ENCODE peak calls at places on chromosome 11, in eight cellular contexts. U, L, V, N, T, Z, R and M are unnamed samples.

GRCh38 chr11:59510917-59511589 is at the start of gene OR4D9:
- DNase-seq in L (no peak), T (no peak), U (peak; percentile 4), N (no peak), Z (no peak), V (peak; percentile 71), R (peak; percentile 80), M (no peak)

GRCh38 chr11:117961896-117962295 is 24.3 kb upstream of the IL10RA start:
- DNase-seq in N (no peak), L (no peak), R (no peak), Z (no peak), V (no peak), T (no peak), U (no peak), M (no peak)

GRCh38 chr11:3123316-3123715 is 41.8 kb downstream of the OSBPL5 start:
- DNase-seq in T (no peak), Z (no peak), N (no peak), U (no peak), R (no peak), V (peak; percentile 43), L (no peak), M (no peak)

GRCh38 chr11:108929241-108929640 is 264.4 kb downstream of the DDX10 start:
- DNase-seq in T (no peak), R (no peak), Z (no peak), N (peak; percentile 80), L (no peak), U (peak; percentile 97), V (peak; percentile 89), M (no peak)

GRCh38 chr11:71207563-71207962 is 44.8 kb downstream of the SHANK2 start:
- DNase-seq in V (no peak), T (no peak), L (no peak), Z (no peak), N (no peak), U (no peak), R (no peak), M (no peak)

GRCh38 chr11:36385121-36385530 is 89.0 kb downstream of the PRR5L start:
- DNase-seq in Z (no peak), V (no peak), U (peak; percentile 65), N (no peak), T (no peak), L (no peak), R (no peak), M (no peak)

GRCh38 chr11:15843309-15843857 is 513.0 kb downstream of the SOX6 start:
- DNase-seq in Z (no peak), U (no peak), R (no peak), L (no peak), T (no peak), N (no peak), V (peak; percentile 39), M (no peak)

GRCh38 chr11:102603091-102603490 is 22.0 kb downstream of the MMP20 start:
- DNase-seq in T (no peak), Z (no peak), U (peak; percentile 81), R (no peak), L (no peak), V (no peak), N (no peak), M (no peak)

GRCh38 chr11:72494109-72494429 is 59.7 kb upstream of the CLPB start:
- DNase-seq in N (no peak), R (no peak), T (no peak), Z (no peak), U (no peak), V (no peak), L (no peak), M (no peak)

GRCh38 chr11:40168461-40168860 is 1291.0 kb downstream of the LRRC4C start:
- DNase-seq in N (no peak), R (no peak), T (no peak), Z (no peak), L (no peak), U (no peak), V (no peak), M (no peak)

GRCh38 chr11:1553808-1554594 is 18.1 kb downstream of the DUSP8 start:
- DNase-seq in T (no peak), R (no peak), L (no peak), U (no peak), N (no peak), V (no peak), Z (no peak), M (no peak)

GRCh38 chr11:3165152-3165705 is at the start of gene OSBPL5:
- DNase-seq in Z (no peak), L (no peak), V (peak; percentile 77), R (peak; percentile 31), U (peak; percentile 80), N (no peak), T (peak; percentile 12), M (no peak)

GRCh38 chr11:114832532-114833125 is 154.3 kb downstream of the NXPE2 start:
- DNase-seq in L (no peak), R (no peak), T (no peak), V (no peak), U (no peak), N (no peak), Z (no peak), M (no peak)

GRCh38 chr11:47991266-47991830 is 11.0 kb downstream of the PTPRJ start:
- DNase-seq in R (no peak), N (no peak), L (no peak), V (peak; percentile 52), T (peak; percentile 57), Z (no peak), U (peak; percentile 32), M (no peak)

GRCh38 chr11:26344647-26345046 is 12.7 kb downstream of the ANO3 start:
- DNase-seq in Z (no peak), U (peak; percentile 10), N (no peak), T (no peak), L (no peak), R (no peak), V (no peak), M (no peak)

GRCh38 chr11:128492903-128493569 is 94.3 kb downstream of the ETS1 start:
- DNase-seq in L (peak; percentile 32), N (no peak), T (no peak), V (no peak), U (no peak), R (no peak), Z (peak; percentile 69), M (no peak)

GRCh38 chr11:86089659-86090058 is 20.8 kb upstream of the PICALM start:
- DNase-seq in V (no peak), N (no peak), R (no peak), Z (no peak), U (no peak), L (no peak), T (no peak), M (no peak)

GRCh38 chr11:35553021-35553420 is 27.6 kb upstream of the PAMR1 start:
- DNase-seq in Z (no peak), U (peak; percentile 10), N (no peak), L (no peak), T (no peak), R (no peak), V (no peak), M (no peak)

GRCh38 chr11:46049325-46049860 is 71.9 kb downstream of the PHF21A start:
- DNase-seq in L (no peak), V (no peak), U (no peak), N (no peak), Z (no peak), T (no peak), R (peak; percentile 10), M (no peak)

GRCh38 chr11:12793506-12793905 is 119.3 kb downstream of the TEAD1 start:
- DNase-seq in Z (no peak), U (no peak), R (no peak), L (no peak), T (no peak), V (no peak), N (no peak), M (no peak)

GRCh38 chr11:118533769-118534729 is 3.1 kb downstream of the TMEM25 start:
- DNase-seq in U (no peak), L (no peak), T (no peak), Z (no peak), V (no peak), R (no peak), N (no peak), M (no peak)

GRCh38 chr11:88275636-88276035 is 61.9 kb downstream of the CTSC start:
- DNase-seq in U (no peak), T (no peak), N (no peak), Z (no peak), V (no peak), L (no peak), R (no peak), M (no peak)

GRCh38 chr11:107770546-107770945 is 58.7 kb upstream of the SLN start:
- DNase-seq in Z (no peak), U (peak; percentile 78), T (no peak), N (peak; percentile 34), L (no peak), R (no peak), V (no peak), M (no peak)

GRCh38 chr11:78318321-78318720 is 99.3 kb downstream of the GAB2 start:
- DNase-seq in U (no peak), L (no peak), V (peak; percentile 25), Z (no peak), N (no peak), R (no peak), T (no peak), M (no peak)

GRCh38 chr11:107858217-107859070 is at the start of gene SLC35F2:
- DNase-seq in Z (peak; percentile 83), L (peak; percentile 48), R (peak; percentile 41), N (no peak), U (peak; percentile 86), V (peak; percentile 88), T (peak; percentile 91), M (peak; percentile 71)

GRCh38 chr11:7281083-7281482 is 29.4 kb downstream of the SYT9 start:
- DNase-seq in Z (no peak), V (peak; percentile 28), L (no peak), U (peak; percentile 71), R (no peak), N (peak; percentile 63), T (no peak), M (no peak)

GRCh38 chr11:27621440-27622161 is 78.7 kb downstream of the BDNF start:
- DNase-seq in V (no peak), R (no peak), Z (no peak), T (no peak), L (no peak), N (no peak), U (no peak), M (no peak)

GRCh38 chr11:27720277-27720830 is 20.1 kb upstream of the BDNF start:
- DNase-seq in L (no peak), V (peak; percentile 74), T (no peak), Z (peak; percentile 42), N (no peak), U (peak; percentile 74), R (no peak), M (no peak)

GRCh38 chr11:88474655-88475054 is 137.1 kb upstream of the CTSC start:
- DNase-seq in R (peak; percentile 62), T (no peak), N (no peak), V (no peak), L (no peak), U (no peak), Z (no peak), M (no peak)

GRCh38 chr11:90476442-90477007 is 253.7 kb upstream of the CHORDC1 start:
- DNase-seq in V (peak; percentile 63), N (peak; percentile 44), R (peak; percentile 68), T (peak; percentile 13), L (no peak), U (peak; percentile 19), Z (peak; percentile 42), M (peak; percentile 22)

GRCh38 chr11:57568330-57568766 is 876 bp upstream of the UBE2L6 start:
- DNase-seq in R (peak; percentile 71), T (no peak), L (peak; percentile 84), U (peak; percentile 83), N (peak; percentile 56), V (peak; percentile 85), Z (peak; percentile 91), M (peak; percentile 67)

GRCh38 chr11:8285228-8285627 is 21.6 kb upstream of the LMO1 start:
- DNase-seq in R (no peak), N (no peak), L (no peak), V (no peak), T (no peak), Z (peak; percentile 19), U (no peak), M (no peak)